ENCODE peak calls at places on chromosomes 6 and 20, in ten cellular contexts. T, P, C, X, O, A, L, R, S and Y are unnamed samples.
A peak's percentile ranks its signal among the peaks of the same experiment; 100 is the strongest.

GRCh38 chr20:815914-816606 is 17.5 kb upstream of the FAM110A start:
- DNase-seq in O (peak; percentile 45), T (peak; percentile 4), C (peak; percentile 39), A (peak; percentile 91), X (no peak), S (peak; percentile 30), L (peak; percentile 76), P (peak; percentile 84), R (peak; percentile 73), Y (peak; percentile 60)

GRCh38 chr6:144283781-144284473 is 1.2 kb upstream of the UTRN start:
- DNase-seq in L (peak; percentile 47), P (peak; percentile 48), R (no peak), S (peak; percentile 22), O (peak; percentile 28), T (no peak), A (peak; percentile 42), C (no peak), X (no peak), Y (no peak)

GRCh38 chr6:138227316-138227781 is 9.1 kb upstream of the PBOV1 start:
- DNase-seq in T (no peak), L (no peak), C (no peak), R (no peak), P (no peak), S (peak; percentile 22), A (no peak), X (no peak), O (no peak), Y (no peak)

GRCh38 chr6:147507162-147508072 is 1.1 kb upstream of the SAMD5 start:
- DNase-seq in O (no peak), X (no peak), P (peak; percentile 66), A (peak; percentile 33), C (no peak), R (peak; percentile 8), T (no peak), S (no peak), L (peak; percentile 1), Y (no peak)

GRCh38 chr20:4555188-4555893 is 166.4 kb upstream of the PRND start:
- DNase-seq in O (peak; percentile 55), C (no peak), P (peak; percentile 28), X (no peak), T (no peak), A (no peak), L (peak; percentile 74), R (no peak), S (peak; percentile 71), Y (peak; percentile 72)

GRCh38 chr6:133957780-133958242 is 4.8 kb downstream of the TBPL1 start:
- DNase-seq in L (no peak), S (no peak), P (no peak), A (no peak), R (no peak), T (peak; percentile 3), X (no peak), O (no peak), C (no peak), Y (no peak)

GRCh38 chr6:67358241-67358640 is 1276.8 kb upstream of the ADGRB3 start:
- DNase-seq in X (no peak), C (no peak), S (no peak), R (no peak), O (no peak), A (no peak), T (no peak), P (no peak), L (no peak), Y (no peak)

GRCh38 chr6:70108230-70108629 is 194.7 kb downstream of the COL9A1 start:
- DNase-seq in S (peak; percentile 44), R (no peak), X (no peak), O (peak; percentile 35), P (peak; percentile 80), A (peak; percentile 57), L (peak; percentile 53), C (no peak), T (peak; percentile 31), Y (peak; percentile 24)

GRCh38 chr6:86331889-86332288 is 605.4 kb upstream of the HTR1E start:
- DNase-seq in R (no peak), L (no peak), O (no peak), P (no peak), A (peak; percentile 5), C (no peak), T (no peak), X (no peak), S (no peak), Y (no peak)

GRCh38 chr6:42452171-42453026 is 673 bp upstream of the TRERF1 start:
- DNase-seq in L (peak; percentile 87), S (peak; percentile 72), C (peak; percentile 32), O (peak; percentile 80), A (no peak), X (peak; percentile 9), T (peak; percentile 59), R (peak; percentile 54), P (peak; percentile 87), Y (no peak)

GRCh38 chr6:135586844-135587243 is 89.3 kb upstream of the AHI1 start:
- DNase-seq in S (peak; percentile 38), C (no peak), R (peak; percentile 23), L (no peak), O (no peak), P (no peak), X (no peak), A (no peak), T (no peak), Y (no peak)

GRCh38 chr20:56391037-56391436 is 978 bp downstream of the AURKA start:
- DNase-seq in O (no peak), S (no peak), C (no peak), R (no peak), X (no peak), P (peak; percentile 2), L (peak; percentile 40), A (no peak), T (no peak), Y (no peak)

GRCh38 chr6:13649393-13649792 is 34.3 kb downstream of the NOL7 start:
- DNase-seq in P (no peak), L (no peak), T (no peak), O (no peak), S (no peak), A (no peak), C (no peak), R (no peak), X (no peak), Y (no peak)

GRCh38 chr20:10433014-10433622 is 904 bp downstream of the MKKS start:
- DNase-seq in R (no peak), P (no peak), S (no peak), C (no peak), T (no peak), A (no peak), X (no peak), O (no peak), L (peak; percentile 59), Y (no peak)

GRCh38 chr6:115945306-115945705 is 115.4 kb downstream of the FRK start:
- DNase-seq in S (peak; percentile 67), X (no peak), P (no peak), O (no peak), L (no peak), C (no peak), T (no peak), R (no peak), A (no peak), Y (no peak)

GRCh38 chr6:170082067-170082466 is 208.8 kb downstream of the DLL1 start:
- DNase-seq in T (no peak), O (no peak), A (no peak), X (no peak), S (no peak), P (no peak), R (no peak), L (no peak), C (no peak), Y (no peak)

GRCh38 chr20:44728835-44729342 is 13.7 kb downstream of the CCN5 start:
- DNase-seq in A (peak; percentile 70), X (no peak), C (no peak), P (peak; percentile 97), S (peak; percentile 98), L (peak; percentile 90), R (no peak), T (peak; percentile 42), O (peak; percentile 91), Y (peak; percentile 98)

GRCh38 chr6:44569931-44570385 is 182.5 kb downstream of the CDC5L start:
- DNase-seq in O (peak; percentile 87), T (peak; percentile 47), A (no peak), P (peak; percentile 53), R (no peak), S (no peak), X (no peak), L (no peak), C (no peak), Y (no peak)

GRCh38 chr20:52279667-52280180 is 88.1 kb upstream of the ZFP64 start:
- DNase-seq in S (no peak), T (no peak), A (no peak), P (no peak), O (peak; percentile 55), C (no peak), R (no peak), X (no peak), L (no peak), Y (no peak)

GRCh38 chr6:33204415-33205171 is at the start of gene HSD17B8:
- DNase-seq in X (peak; percentile 85), T (peak; percentile 94), A (peak; percentile 98), P (peak; percentile 97), S (peak; percentile 81), L (peak; percentile 82), O (peak; percentile 86), R (peak; percentile 96), C (peak; percentile 83), Y (no peak)